ENCODE peak calls at places on chromosomes 6 and 20, in eight cellular contexts. One of them, this sample, is unnamed.

GRCh38 chr6:131948221-131948661 is 2.9 kb downstream of the CCN2 start:
- DNase-seq in LHCN-M2: no peak
- DNase-seq in stimulated activated CD4-positive, alpha-beta T cell treated with anti-CD3 and anti-CD28 coated beads, Interleukin-4, amount 100 ng/mL, for 1 hour: no peak
- DNase-seq in NCI-H748 treated with DMSO at 0.1 percent for 48 hours: no peak
- DNase-seq in NCI-H2029: no peak
- DNase-seq in activated CD4-positive, alpha-beta T cell treated with anti-CD3 and anti-CD28 coated beads, Interleukin-2, amount 50 U/mL, for 48 hours: no peak
- DNase-seq in AML-193: no peak
- DNase-seq in head of caudate nucleus: no peak
- DNase-seq in this sample: no peak

GRCh38 chr20:45085867-45086266 is 15.1 kb downstream of the KCNS1 start:
- DNase-seq in LHCN-M2: no peak
- DNase-seq in stimulated activated CD4-positive, alpha-beta T cell treated with anti-CD3 and anti-CD28 coated beads, Interleukin-4, amount 100 ng/mL, for 1 hour: no peak
- DNase-seq in NCI-H748 treated with DMSO at 0.1 percent for 48 hours: no peak
- DNase-seq in NCI-H2029: no peak
- DNase-seq in activated CD4-positive, alpha-beta T cell treated with anti-CD3 and anti-CD28 coated beads, Interleukin-2, amount 50 U/mL, for 48 hours: no peak
- DNase-seq in AML-193: no peak
- DNase-seq in head of caudate nucleus: no peak
- DNase-seq in this sample: no peak

GRCh38 chr20:1086273-1087213 is 31.9 kb upstream of the PSMF1 start:
- DNase-seq in LHCN-M2: no peak
- DNase-seq in stimulated activated CD4-positive, alpha-beta T cell treated with anti-CD3 and anti-CD28 coated beads, Interleukin-4, amount 100 ng/mL, for 1 hour: no peak
- DNase-seq in NCI-H748 treated with DMSO at 0.1 percent for 48 hours: no peak
- DNase-seq in NCI-H2029: no peak
- DNase-seq in activated CD4-positive, alpha-beta T cell treated with anti-CD3 and anti-CD28 coated beads, Interleukin-2, amount 50 U/mL, for 48 hours: peak
- DNase-seq in AML-193: no peak
- DNase-seq in head of caudate nucleus: no peak
- DNase-seq in this sample: no peak

GRCh38 chr6:151240036-151240685 is 394 bp downstream of the AKAP12 start:
- DNase-seq in LHCN-M2: peak
- DNase-seq in stimulated activated CD4-positive, alpha-beta T cell treated with anti-CD3 and anti-CD28 coated beads, Interleukin-4, amount 100 ng/mL, for 1 hour: peak
- DNase-seq in NCI-H748 treated with DMSO at 0.1 percent for 48 hours: peak
- DNase-seq in NCI-H2029: no peak
- DNase-seq in activated CD4-positive, alpha-beta T cell treated with anti-CD3 and anti-CD28 coated beads, Interleukin-2, amount 50 U/mL, for 48 hours: peak
- DNase-seq in AML-193: no peak
- DNase-seq in head of caudate nucleus: peak
- DNase-seq in this sample: peak

GRCh38 chr6:137218473-137218916 is 690 bp downstream of the IFNGR1 start:
- DNase-seq in LHCN-M2: peak
- DNase-seq in stimulated activated CD4-positive, alpha-beta T cell treated with anti-CD3 and anti-CD28 coated beads, Interleukin-4, amount 100 ng/mL, for 1 hour: peak
- DNase-seq in NCI-H748 treated with DMSO at 0.1 percent for 48 hours: no peak
- DNase-seq in NCI-H2029: no peak
- DNase-seq in activated CD4-positive, alpha-beta T cell treated with anti-CD3 and anti-CD28 coated beads, Interleukin-2, amount 50 U/mL, for 48 hours: peak
- DNase-seq in AML-193: peak
- DNase-seq in head of caudate nucleus: peak
- DNase-seq in this sample: peak

GRCh38 chr20:11057624-11058023 is 383.8 kb upstream of the JAG1 start:
- DNase-seq in LHCN-M2: no peak
- DNase-seq in stimulated activated CD4-positive, alpha-beta T cell treated with anti-CD3 and anti-CD28 coated beads, Interleukin-4, amount 100 ng/mL, for 1 hour: no peak
- DNase-seq in NCI-H748 treated with DMSO at 0.1 percent for 48 hours: no peak
- DNase-seq in NCI-H2029: no peak
- DNase-seq in activated CD4-positive, alpha-beta T cell treated with anti-CD3 and anti-CD28 coated beads, Interleukin-2, amount 50 U/mL, for 48 hours: no peak
- DNase-seq in AML-193: no peak
- DNase-seq in head of caudate nucleus: no peak
- DNase-seq in this sample: no peak

GRCh38 chr6:152348116-152348515 is 289.0 kb downstream of the SYNE1 start:
- DNase-seq in LHCN-M2: no peak
- DNase-seq in stimulated activated CD4-positive, alpha-beta T cell treated with anti-CD3 and anti-CD28 coated beads, Interleukin-4, amount 100 ng/mL, for 1 hour: no peak
- DNase-seq in NCI-H748 treated with DMSO at 0.1 percent for 48 hours: no peak
- DNase-seq in NCI-H2029: no peak
- DNase-seq in activated CD4-positive, alpha-beta T cell treated with anti-CD3 and anti-CD28 coated beads, Interleukin-2, amount 50 U/mL, for 48 hours: no peak
- DNase-seq in AML-193: no peak
- DNase-seq in head of caudate nucleus: no peak
- DNase-seq in this sample: no peak

GRCh38 chr20:4681971-4682370 is 39.7 kb upstream of the PRND start:
- DNase-seq in LHCN-M2: peak
- DNase-seq in stimulated activated CD4-positive, alpha-beta T cell treated with anti-CD3 and anti-CD28 coated beads, Interleukin-4, amount 100 ng/mL, for 1 hour: no peak
- DNase-seq in NCI-H748 treated with DMSO at 0.1 percent for 48 hours: no peak
- DNase-seq in NCI-H2029: no peak
- DNase-seq in activated CD4-positive, alpha-beta T cell treated with anti-CD3 and anti-CD28 coated beads, Interleukin-2, amount 50 U/mL, for 48 hours: no peak
- DNase-seq in AML-193: no peak
- DNase-seq in head of caudate nucleus: no peak
- DNase-seq in this sample: no peak

GRCh38 chr6:129353067-129353466 is 356.9 kb downstream of the ARHGAP18 start:
- DNase-seq in LHCN-M2: no peak
- DNase-seq in stimulated activated CD4-positive, alpha-beta T cell treated with anti-CD3 and anti-CD28 coated beads, Interleukin-4, amount 100 ng/mL, for 1 hour: no peak
- DNase-seq in NCI-H748 treated with DMSO at 0.1 percent for 48 hours: no peak
- DNase-seq in NCI-H2029: no peak
- DNase-seq in activated CD4-positive, alpha-beta T cell treated with anti-CD3 and anti-CD28 coated beads, Interleukin-2, amount 50 U/mL, for 48 hours: no peak
- DNase-seq in AML-193: no peak
- DNase-seq in head of caudate nucleus: no peak
- DNase-seq in this sample: no peak

GRCh38 chr6:19999319-20000191 is 162.4 kb downstream of the ID4 start:
- DNase-seq in LHCN-M2: peak
- DNase-seq in stimulated activated CD4-positive, alpha-beta T cell treated with anti-CD3 and anti-CD28 coated beads, Interleukin-4, amount 100 ng/mL, for 1 hour: no peak
- DNase-seq in NCI-H748 treated with DMSO at 0.1 percent for 48 hours: peak
- DNase-seq in NCI-H2029: peak
- DNase-seq in activated CD4-positive, alpha-beta T cell treated with anti-CD3 and anti-CD28 coated beads, Interleukin-2, amount 50 U/mL, for 48 hours: no peak
- DNase-seq in AML-193: peak
- DNase-seq in head of caudate nucleus: no peak
- DNase-seq in this sample: no peak

This sample was measured in globus pallidus.